ENCODE peak calls at places on chromosomes 4 and X, in four cellular contexts. Y, C, V and R are unnamed samples.
A peak's percentile ranks its signal among the peaks of the same experiment; 100 is the strongest.

GRCh38 chr4:3767569-3768288 is 1.5 kb downstream of the ADRA2C start:
- DNase-seq in C (no peak), V (no peak), Y (no peak), R (no peak)

GRCh38 chr4:56296449-56296990 is 90.8 kb downstream of the AASDH start:
- DNase-seq in Y (no peak), V (no peak), C (no peak), R (no peak)

GRCh38 chrX:9785944-9786741 is at the start of gene SHROOM2:
- DNase-seq in V (no peak), C (no peak), Y (no peak), R (peak; percentile 59)

GRCh38 chr4:85953651-85954018 is 406.2 kb downstream of the MAPK10 start:
- DNase-seq in V (no peak), C (peak; percentile 66), Y (no peak), R (no peak)

GRCh38 chr4:73315091-73315490 is 56.5 kb upstream of the ANKRD17 start:
- DNase-seq in C (peak; percentile 96), V (no peak), Y (no peak), R (no peak)

GRCh38 chrX:53313746-53314105 is 32.3 kb upstream of the IQSEC2 start:
- DNase-seq in V (no peak), C (no peak), Y (no peak), R (no peak)

GRCh38 chr4:138655970-138656369 is 359.6 kb upstream of the NOCT start:
- DNase-seq in Y (no peak), C (no peak), V (no peak), R (no peak)

GRCh38 chr4:20196476-20196875 is 55.2 kb upstream of the SLIT2 start:
- DNase-seq in C (peak; percentile 75), Y (no peak), V (no peak), R (no peak)

GRCh38 chr4:114249561-114250356 is 270.3 kb upstream of the ARSJ start:
- DNase-seq in Y (no peak), C (peak; percentile 26), V (no peak), R (no peak)

GRCh38 chr4:102809190-102809589 is 18.2 kb downstream of the UBE2D3 start:
- DNase-seq in V (no peak), C (no peak), Y (no peak), R (no peak)

GRCh38 chr4:147581601-147582350 is 35.4 kb upstream of the TMEM184C start:
- DNase-seq in C (peak; percentile 76), V (no peak), Y (no peak), R (no peak)

GRCh38 chr4:155768370-155768769 is 9.5 kb downstream of the GUCY1B1 start:
- DNase-seq in V (no peak), C (no peak), Y (no peak), R (no peak)

GRCh38 chrX:29826651-29827206 is 388.6 kb upstream of the MAGEB2 start:
- DNase-seq in Y (no peak), V (no peak), C (peak; percentile 4), R (no peak)

GRCh38 chrX:39936886-39937770 is 160.6 kb downstream of the BCOR start:
- DNase-seq in V (no peak), Y (no peak), C (no peak), R (no peak)

GRCh38 chrX:9897761-9898161 is 69.4 kb upstream of the CLDN34 start:
- DNase-seq in V (no peak), Y (no peak), C (peak; percentile 85), R (no peak)

GRCh38 chr4:26368685-26369084 is 47.9 kb downstream of the RBPJ start:
- DNase-seq in C (peak; percentile 42), Y (no peak), V (no peak), R (no peak)

GRCh38 chr4:76435689-76436176 is 704 bp downstream of the SHROOM3 start:
- DNase-seq in Y (no peak), C (no peak), V (no peak), R (no peak)

GRCh38 chr4:121408-122084 is 2.8 kb upstream of the ZNF718 start:
- DNase-seq in V (no peak), Y (no peak), C (no peak), R (no peak)

GRCh38 chrX:115023139-115023538 is 5.7 kb upstream of the IL13RA2 start:
- DNase-seq in C (peak; percentile 87), V (no peak), Y (no peak), R (no peak)

GRCh38 chr4:15912236-15912635 is 26.3 kb downstream of the FGFBP1 start:
- DNase-seq in V (no peak), C (no peak), Y (no peak), R (no peak)

GRCh38 chr4:73406548-73406875 is 2.4 kb downstream of the ALB start:
- DNase-seq in Y (no peak), C (peak; percentile 38), V (no peak), R (no peak)

GRCh38 chrX:132041016-132041415 is 17.9 kb downstream of the STK26 start:
- DNase-seq in V (no peak), C (peak; percentile 28), Y (no peak), R (no peak)

GRCh38 chr4:68615699-68616422 is 39.7 kb upstream of the UGT2B17 start:
- DNase-seq in C (no peak), Y (no peak), V (no peak), R (no peak)

GRCh38 chrX:63561425-63561824 is 210.3 kb upstream of the SPIN4 start:
- DNase-seq in V (no peak), C (no peak), Y (no peak), R (no peak)

GRCh38 chrX:19840899-19841648 is 46.3 kb downstream of the SH3KBP1 start:
- DNase-seq in Y (no peak), C (no peak), V (no peak), R (no peak)

GRCh38 chr4:75598390-75598789 is 31.9 kb downstream of the CDKL2 start:
- DNase-seq in C (peak; percentile 38), Y (no peak), V (no peak), R (no peak)

GRCh38 chr4:89489338-89489771 is 181.8 kb upstream of the GPRIN3 start:
- DNase-seq in C (no peak), Y (no peak), V (peak; percentile 15), R (peak; percentile 52)

GRCh38 chrX:5644786-5645185 is 583.9 kb downstream of the NLGN4X start:
- DNase-seq in Y (no peak), V (no peak), C (no peak), R (no peak)

GRCh38 chr4:96317924-96318323 is 478.0 kb downstream of the PDHA2 start:
- DNase-seq in V (no peak), Y (no peak), C (no peak), R (no peak)

GRCh38 chr4:96315815-96316214 is 475.9 kb downstream of the PDHA2 start:
- DNase-seq in V (no peak), C (no peak), Y (no peak), R (no peak)

DNA sequence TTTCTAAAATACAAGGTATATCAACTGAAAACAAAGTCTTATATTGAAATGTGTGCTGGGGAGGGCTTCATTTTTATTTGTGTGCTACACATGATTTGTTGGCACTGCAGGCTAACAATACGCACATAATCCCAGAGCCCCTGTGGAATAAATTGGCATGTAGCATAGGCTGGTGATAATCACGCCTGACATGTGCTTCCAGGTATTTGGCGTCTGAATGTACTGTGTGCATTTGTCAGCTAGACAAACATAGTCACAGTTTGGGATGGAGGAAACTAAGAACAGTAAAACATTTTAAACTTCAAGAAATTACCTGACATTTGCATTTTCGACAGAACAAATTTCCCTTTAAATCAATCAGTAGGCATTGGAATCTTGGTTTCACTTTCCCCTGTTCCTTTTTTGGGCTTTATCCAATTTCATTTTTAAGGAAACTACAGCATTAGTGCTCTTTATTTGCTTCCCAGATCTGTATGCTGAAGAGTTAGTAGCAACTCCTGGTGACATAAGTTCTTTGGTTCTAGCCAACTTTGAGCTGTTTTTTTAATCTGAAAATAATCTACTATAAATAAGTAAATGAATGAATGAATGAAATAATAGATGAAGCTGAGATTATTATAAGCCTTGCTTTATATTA is 472.3 kb downstream of the PDHA2 start:
- DNase-seq in V (no peak), C (no peak), Y (no peak), R (no peak)
- H3K4me3 ChIP-seq in V (peak overlapping the region; percentile 40), C (no peak overlapping the region), Y (peak overlapping the region; percentile 16), R (no peak overlapping the region)

GRCh38 chr4:183962413-183962812 is 57.3 kb downstream of the STOX2 start:
- DNase-seq in Y (no peak), C (no peak), V (no peak), R (no peak)

GRCh38 chr4:183960912-183961569 is 55.9 kb downstream of the STOX2 start:
- DNase-seq in V (peak; percentile 48), C (no peak), Y (no peak), R (no peak)

GRCh38 chr4:183959349-183959748 is 54.2 kb downstream of the STOX2 start:
- DNase-seq in Y (no peak), V (no peak), C (no peak), R (no peak)

GRCh38 chr4:183961772-183962171 is 56.7 kb downstream of the STOX2 start:
- DNase-seq in V (no peak), Y (no peak), C (no peak), R (no peak)

GRCh38 chr4:183960021-183960420 is 54.9 kb downstream of the STOX2 start:
- DNase-seq in V (peak; percentile 36), Y (peak; percentile 92), C (peak; percentile 74), R (no peak)
- H3K4me3 ChIP-seq in V (peak overlapping the region; percentile 45), Y (peak overlapping the region; percentile 61), C (no peak overlapping the region), R (no peak overlapping the region)

DNA sequence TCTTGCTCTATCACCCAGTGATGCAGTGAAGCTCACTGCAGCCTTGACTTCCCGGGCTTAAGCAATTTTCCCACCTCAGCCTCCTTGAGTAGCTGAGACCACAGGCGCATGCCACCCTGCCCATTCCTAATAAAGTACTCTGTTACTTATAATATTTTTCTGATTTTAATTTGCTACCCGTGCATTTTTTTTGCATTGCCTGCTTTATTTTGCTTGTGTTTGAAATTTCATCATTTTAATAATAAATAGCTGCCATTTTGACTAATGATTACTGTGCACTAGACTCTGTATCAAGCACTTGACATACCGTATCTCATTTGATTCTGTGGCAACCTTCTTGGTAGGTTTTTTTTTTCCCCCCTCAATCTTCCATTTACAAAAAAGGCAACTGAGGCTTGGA is 41.7 kb downstream of the FAM193A start:
- DNase-seq in V (no peak), C (no peak), Y (no peak), R (no peak)
- H3K4me3 ChIP-seq in V (no peak overlapping the region), C (no peak overlapping the region), Y (no peak overlapping the region), R (no peak overlapping the region)

GRCh38 chr4:23827971-23828680 is 61.7 kb downstream of the PPARGC1A start:
- DNase-seq in C (peak; percentile 8), V (no peak), Y (no peak), R (no peak)
- H3K4me3 ChIP-seq in C (no peak overlapping the region), V (no peak overlapping the region), Y (no peak overlapping the region), R (no peak overlapping the region)

GRCh38 chr4:186067757-186068385 is 1.1 kb upstream of the TLR3 start:
- DNase-seq in Y (peak; percentile 56), C (peak; percentile 57), V (peak; percentile 41), R (peak; percentile 70)
- H3K4me3 ChIP-seq in Y (peak overlapping the region; percentile 70), C (no peak overlapping the region), V (peak overlapping the region; percentile 69), R (peak overlapping the region; percentile 50)

GRCh38 chr4:21649691-21650090 is 298.9 kb downstream of the KCNIP4 start:
- DNase-seq in C (no peak), Y (no peak), V (no peak), R (no peak)
- H3K4me3 ChIP-seq in C (no peak overlapping the region), Y (no peak overlapping the region), V (no peak overlapping the region), R (no peak overlapping the region)